ENCODE peak calls at places on chromosomes 5 and 9, in nine cellular contexts. V is CD8-positive, alpha-beta T cell; Q is lower lobe of right lung; C is IMR-90; X is cardiac muscle cell; A is tibial nerve; D is left ventricle myocardium inferior; U is mammary epithelial cell; Z is transverse colon. W is an unnamed sample. For H3K9me3 and H3K27me3, the result is how much of the 10 kb centered on the place peaks cover.

GRCh38 chr9:3893519-3893918 is 367.7 kb upstream of the RFX3 start:
- DNase-seq in V (no peak), Q (no peak), C (no peak), X (no peak), A (no peak), D (no peak), U (no peak), Z (peak), W (no peak)

GRCh38 chr5:56152437-56152836 is 80.7 kb downstream of the ANKRD55 start:
- DNase-seq in V (no peak), Q (no peak), C (no peak), X (no peak), A (no peak), D (no peak), U (no peak), Z (no peak), W (no peak)

GRCh38 chr9:3968891-3969290 is 331.0 kb downstream of the GLIS3 start:
- DNase-seq in V (no peak), Q (no peak), C (peak), X (no peak), A (no peak), D (no peak), U (peak), Z (no peak), W (no peak)

GRCh38 chr5:141528401-141528984 is 39.6 kb downstream of the PCDHGC5 start:
- DNase-seq in V (no peak), Q (no peak), C (peak), X (peak), A (peak), D (peak), U (no peak), Z (no peak), W (no peak)

GRCh38 chr5:17374973-17375844 is 122.8 kb upstream of the TAF11L2 start:
- DNase-seq in V (no peak), Q (no peak), C (peak), X (peak), A (no peak), D (no peak), U (peak), Z (no peak), W (no peak)

GRCh38 chr9:99235069-99235468 is 13.0 kb downstream of the SEC61B start:
- DNase-seq in V (no peak), Q (no peak), C (no peak), X (no peak), A (no peak), D (no peak), U (no peak), Z (no peak), W (no peak)

GRCh38 chr9:134888603-134889195 is 8.1 kb downstream of the FCN2 start:
- DNase-seq in V (no peak), Q (peak), C (no peak), X (no peak), A (no peak), D (no peak), U (no peak), Z (no peak), W (no peak)

GRCh38 chr5:150271923-150272322 is 17.6 kb downstream of the CAMK2A start:
- DNase-seq in V (no peak), Q (no peak), C (no peak), X (no peak), A (no peak), D (no peak), U (no peak), Z (no peak), W (no peak)

GRCh38 chr5:103110403-103110802 is 9.5 kb downstream of the GIN1 start:
- DNase-seq in V (no peak), Q (no peak), C (no peak), X (no peak), A (no peak), D (no peak), U (no peak), Z (no peak), W (no peak)

GRCh38 chr5:29811914-29812679 is 1381.4 kb upstream of the CDH6 start:
- DNase-seq in V (no peak), Q (no peak), C (no peak), X (no peak), A (no peak), D (no peak), U (no peak), Z (no peak), W (no peak)

GRCh38 chr9:94081864-94082468 is 2.3 kb upstream of the PTPDC1 start:
- DNase-seq in V (no peak), Q (no peak), C (no peak), X (peak), A (peak), D (no peak), U (no peak), Z (no peak), W (no peak)

GRCh38 chr5:103307470-103307869 is 48.9 kb downstream of the MACIR start:
- DNase-seq in V (no peak), Q (no peak), C (no peak), X (no peak), A (no peak), D (no peak), U (no peak), Z (no peak), W (no peak)

GRCh38 chr9:110767559-110768063 is 99.0 kb downstream of the MUSK start:
- DNase-seq in V (no peak), Q (no peak), C (peak), X (peak), A (peak), D (peak), U (no peak), Z (peak), W (peak)

GRCh38 chr5:140150201-140150600 is 24.5 kb downstream of the IGIP start:
- DNase-seq in V (peak), Q (no peak), C (no peak), X (no peak), A (no peak), D (no peak), U (no peak), Z (no peak), W (no peak)

GRCh38 chr9:114098660-114099522 is at the start of gene KIF12:
- DNase-seq in V (no peak), Q (peak), C (no peak), X (no peak), A (no peak), D (no peak), U (no peak), Z (peak), W (no peak)

GRCh38 chr9:38053697-38054461 is 15.1 kb downstream of the SHB start:
- DNase-seq in V (no peak), Q (no peak), C (no peak), X (no peak), A (no peak), D (no peak), U (no peak), Z (no peak), W (no peak)

GRCh38 chr9:100499866-100500265 is 26.9 kb downstream of the TMEFF1 start:
- DNase-seq in V (no peak), Q (no peak), C (no peak), X (no peak), A (no peak), D (no peak), U (no peak), Z (no peak), W (no peak)

GRCh38 chr5:141636106-141636412 is 590 bp downstream of the HDAC3 start:
- DNase-seq in V (no peak), Q (no peak), C (no peak), X (no peak), A (no peak), D (no peak), U (no peak), Z (no peak), W (no peak)

GRCh38 chr5:143023447-143024096 is 253.4 kb downstream of the ARHGAP26 start:
- DNase-seq in V (no peak), Q (no peak), C (peak), X (peak), A (no peak), D (peak), U (no peak), Z (peak), W (peak)

GRCh38 chr5:143562935-143563334 is 159.4 kb upstream of the NR3C1 start:
- DNase-seq in V (no peak), Q (no peak), C (peak), X (peak), A (no peak), D (no peak), U (no peak), Z (no peak), W (peak)

GRCh38 chr5:25387949-25388348 is 743.2 kb upstream of the CDH10 start:
- DNase-seq in V (no peak), Q (no peak), C (no peak), X (no peak), A (no peak), D (no peak), U (no peak), Z (no peak), W (no peak)

GRCh38 chr5:78221964-78222451 is 72.5 kb downstream of the AP3B1 start:
- DNase-seq in V (no peak), Q (no peak), C (peak), X (peak), A (no peak), D (no peak), U (peak), Z (peak), W (no peak)

GRCh38 chr5:68232272-68232671 is 16.7 kb downstream of the PIK3R1 start:
- DNase-seq in V (no peak), Q (no peak), C (no peak), X (no peak), A (no peak), D (no peak), U (no peak), Z (no peak), W (no peak)

GRCh38 chr5:139222346-139222745 is 24.2 kb upstream of the SIL1 start:
- DNase-seq in V (no peak), Q (no peak), C (no peak), X (no peak), A (no peak), D (no peak), U (no peak), Z (no peak), W (no peak)

GRCh38 chr5:13328316-13328715 is 616.2 kb downstream of the DNAH5 start:
- DNase-seq in V (no peak), Q (no peak), C (no peak), X (no peak), A (no peak), D (no peak), U (no peak), Z (no peak), W (peak)

GRCh38 chr5:174692381-174692780 is 32.0 kb upstream of the MSX2 start:
- DNase-seq in V (no peak), Q (no peak), C (no peak), X (no peak), A (no peak), D (no peak), U (no peak), Z (no peak), W (no peak)

GRCh38 chr9:117704024-117704575 is at the start of gene TLR4:
- DNase-seq in V (no peak), Q (peak), C (no peak), X (peak), A (peak), D (peak), U (peak), Z (peak), W (peak)

GRCh38 chr9:24832307-24832706 is 286.6 kb upstream of the IZUMO3 start:
- DNase-seq in V (no peak), Q (no peak), C (no peak), X (no peak), A (no peak), D (no peak), U (no peak), Z (no peak), W (no peak)

GRCh38 chr9:135592625-135593024 is 31.1 kb downstream of the PAEP start:
- DNase-seq in V (no peak), Q (no peak), C (no peak), X (no peak), A (no peak), D (peak), U (no peak), Z (no peak), W (no peak)

GRCh38 chr5:76473676-76474075 is 70.6 kb downstream of the IQGAP2 start:
- DNase-seq in V (peak), Q (no peak), C (no peak), X (no peak), A (no peak), D (no peak), U (no peak), Z (no peak), W (no peak)

GRCh38 chr5:134845335-134845851 is 375 bp upstream of the C5orf24 start:
- DNase-seq in V (no peak), Q (no peak), C (peak), X (peak), A (no peak), D (no peak), U (no peak), Z (peak), W (no peak)

GRCh38 chr5:57937025-57937424 is 454.4 kb upstream of the ACTBL2 start:
- DNase-seq in V (no peak), Q (no peak), C (peak), X (peak), A (no peak), D (no peak), U (no peak), Z (no peak), W (no peak)

GRCh38 chr9:126290871-126291270 is 35.8 kb upstream of the MVB12B start:
- DNase-seq in V (peak), Q (no peak), C (no peak), X (no peak), A (no peak), D (no peak), U (no peak), Z (no peak), W (no peak)

GRCh38 chr5:81907012-81907411 is 64.8 kb upstream of the ATG10 start:
- DNase-seq in V (no peak), Q (no peak), C (peak), X (no peak), A (no peak), D (no peak), U (no peak), Z (no peak), W (no peak)

GRCh38 chr9:70410368-70410767 is 4.1 kb downstream of the KLF9 start:
- DNase-seq in V (peak), Q (no peak), C (peak), X (peak), A (no peak), D (no peak), U (peak), Z (no peak), W (no peak)

GRCh38 chr5:72955143-72955767 is 586 bp upstream of the FCHO2 start:
- DNase-seq in V (no peak), Q (peak), C (no peak), X (peak), A (peak), D (peak), U (no peak), Z (peak), W (no peak)

GRCh38 chr5:124842725-124843595 is 96.5 kb upstream of the ZNF608 start:
- DNase-seq in V (no peak), Q (no peak), C (no peak), X (peak), A (no peak), D (no peak), U (no peak), Z (no peak), W (no peak)

GRCh38 chr9:91208837-91209236 is 152.9 kb downstream of the AUH start:
- DNase-seq in V (no peak), Q (no peak), C (no peak), X (no peak), A (no peak), D (no peak), U (no peak), Z (no peak), W (no peak)

GRCh38 chr5:143119301-143119769 is 284.2 kb downstream of the NR3C1 start:
- DNase-seq in V (no peak), Q (no peak), C (peak), X (no peak), A (no peak), D (no peak), U (no peak), Z (no peak), W (no peak)

DNA sequence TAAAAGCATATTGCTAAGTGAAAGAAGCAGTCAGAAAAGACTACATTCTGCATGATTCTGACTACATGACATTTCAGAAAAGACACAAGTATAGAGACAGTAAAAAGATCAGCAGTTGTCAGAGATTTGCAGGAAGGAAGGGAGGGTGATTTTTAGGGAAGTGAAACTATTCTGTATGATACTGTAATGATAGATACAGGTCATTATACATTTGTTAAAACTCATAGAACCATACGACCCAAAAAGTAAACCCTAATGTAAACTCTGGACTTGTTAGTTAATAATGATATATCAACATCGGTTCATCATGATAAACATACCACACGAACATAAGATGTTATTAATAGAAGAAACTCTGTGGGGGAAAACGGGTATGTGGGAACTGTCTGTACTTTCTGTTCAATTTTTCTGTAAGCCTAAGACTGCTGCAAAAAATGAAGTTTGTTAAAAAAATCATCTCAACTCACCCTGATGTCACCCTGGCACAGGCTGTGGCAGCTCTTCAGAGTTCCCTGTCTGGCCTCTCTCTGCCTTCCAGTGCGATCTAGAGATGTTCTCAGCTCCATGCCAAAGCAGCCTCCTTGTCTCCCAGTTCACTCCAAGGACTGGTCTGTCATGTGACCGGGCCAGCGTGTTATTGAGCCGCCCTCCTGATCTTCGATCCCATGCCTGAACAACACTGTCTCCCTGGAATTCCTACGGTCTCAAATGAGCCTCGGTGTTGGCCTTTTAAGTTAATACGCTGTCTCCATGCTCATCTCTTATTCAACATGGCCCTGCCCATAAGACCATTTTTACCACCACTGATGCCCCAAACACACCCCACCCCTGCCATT is 35.4 kb downstream of the PRLR start:
- DNase-seq in V (no peak), Q (no peak), C (no peak), X (no peak), A (no peak), D (no peak), U (no peak), Z (peak), W (no peak)
- H3K4me3 ChIP-seq in V (no peak), Q (no peak), C (no peak), X (no peak), A (no peak), D (no peak), U (no peak), Z (no peak), W (no peak)

GRCh38 chr9:79604149-79604548 is 32.4 kb downstream of the TLE4 start:
- DNase-seq in V (no peak), Q (no peak), C (no peak), X (no peak), A (no peak), D (no peak), U (no peak), Z (no peak), W (no peak)
- H3K9me3 ChIP-seq in V (under half), Q (under half), C (under half), X (under half), A (under half), D (under half), U (under half), Z (under half), W (under half)

DNA sequence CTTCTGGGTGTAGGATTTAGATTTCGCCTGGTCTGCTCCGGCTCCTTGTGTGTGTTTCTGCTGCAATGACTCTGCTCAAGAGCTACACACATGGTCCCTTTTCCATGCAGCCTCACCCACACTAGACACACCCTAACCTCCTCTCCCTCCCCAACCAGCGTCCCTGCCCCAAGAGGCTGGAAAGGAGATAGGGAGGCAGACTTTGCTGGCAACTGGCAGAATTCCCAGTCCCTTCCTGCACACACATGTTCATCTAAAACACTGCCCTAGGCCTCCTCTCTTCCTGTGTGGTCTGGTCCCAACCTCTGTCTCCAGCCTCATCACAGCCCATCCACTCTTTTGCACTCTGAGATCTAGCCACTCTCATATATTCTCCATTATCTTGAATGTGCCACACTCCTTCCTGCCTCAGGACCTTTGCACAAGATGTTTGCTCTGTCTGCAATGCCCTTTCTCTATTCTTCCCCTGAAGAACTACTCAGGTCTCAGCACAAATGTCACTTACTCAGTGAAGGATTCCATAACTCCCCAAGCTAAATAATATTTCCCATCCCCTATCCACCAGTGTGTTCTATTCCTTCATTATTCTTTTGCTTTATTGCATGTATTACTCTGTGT is 253.8 kb downstream of the CDK5RAP2 start:
- DNase-seq in V (no peak), Q (no peak), C (no peak), X (no peak), A (no peak), D (no peak), U (peak), Z (no peak), W (no peak)
- H3K27me3 ChIP-seq in V (under half), Q (under half), C (under half), X (under half), A (under half), D (under half), U (under half), Z (under half), W (under half)

GRCh38 chr9:79575560-79575959 is 3.8 kb downstream of the TLE4 start:
- DNase-seq in V (no peak), Q (no peak), C (no peak), X (no peak), A (no peak), D (no peak), U (no peak), Z (no peak), W (no peak)
- H3K4me3 ChIP-seq in V (no peak), Q (no peak), C (no peak), X (no peak), A (no peak), D (peak), U (no peak), Z (no peak), W (no peak)

GRCh38 chr9:131593936-131594665 is 48.8 kb downstream of the PRRT1B start:
- DNase-seq in V (no peak), Q (no peak), C (no peak), X (no peak), A (no peak), D (no peak), U (no peak), Z (no peak), W (no peak)

GRCh38 chr9:131590907-131591844 is 45.9 kb downstream of the PRRT1B start:
- DNase-seq in V (peak), Q (peak), C (peak), X (peak), A (peak), D (peak), U (peak), Z (peak), W (peak)

GRCh38 chr9:131591845-131592208 is 46.5 kb downstream of the PRRT1B start:
- DNase-seq in V (no peak), Q (no peak), C (no peak), X (no peak), A (no peak), D (no peak), U (no peak), Z (no peak), W (no peak)

GRCh38 chr9:131594906-131595675 is 49.8 kb downstream of the PRRT1B start:
- DNase-seq in V (no peak), Q (no peak), C (no peak), X (no peak), A (no peak), D (no peak), U (no peak), Z (no peak), W (no peak)

GRCh38 chr9:131593255-131593820 is 48.0 kb downstream of the PRRT1B start:
- DNase-seq in V (no peak), Q (no peak), C (peak), X (peak), A (no peak), D (no peak), U (no peak), Z (no peak), W (no peak)
- H3K9me3 ChIP-seq in V (under half), Q (under half), C (under half), X (under half), A (under half), D (under half), U (under half), Z (under half), W (under half)